ENCODE peak calls at places on chromosomes 7 and 10, in five cellular contexts. O, M, K, C and E are unnamed samples.

GRCh38 chr10:22494007-22494406 is 148.7 kb downstream of the SPAG6 start:
- DNase-seq in K (no peak), C (no peak), M (no peak), O (no peak), E (no peak)

GRCh38 chr10:26341701-26342100 is 96.4 kb upstream of the APBB1IP start:
- DNase-seq in O (no peak), K (no peak), M (no peak), C (no peak), E (no peak)

GRCh38 chr7:73717991-73718405 is 1.5 kb downstream of the STX1A start:
- DNase-seq in K (peak), M (no peak), C (peak), O (no peak), E (peak)

GRCh38 chr10:87740232-87740631 is 77.8 kb downstream of the ATAD1 start:
- DNase-seq in O (peak), C (no peak), M (no peak), K (peak), E (peak)

GRCh38 chr7:156932006-156932405 is 17.5 kb upstream of the NOM1 start:
- DNase-seq in M (no peak), C (no peak), O (no peak), K (peak), E (no peak)

GRCh38 chr10:45091968-45092367 is 91.2 kb downstream of the ZNF22 start:
- DNase-seq in O (no peak), K (no peak), M (no peak), C (no peak), E (no peak)

GRCh38 chr7:116342125-116342524 is 131.8 kb downstream of the TES start:
- DNase-seq in C (no peak), O (no peak), K (no peak), M (no peak), E (no peak)

GRCh38 chr7:41886906-41887311 is 184.0 kb upstream of the INHBA start:
- DNase-seq in M (no peak), C (no peak), O (no peak), K (peak), E (peak)

GRCh38 chr7:32034052-32034451 is 36.2 kb downstream of the PDE1C start:
- DNase-seq in M (no peak), C (no peak), K (no peak), O (no peak), E (no peak)

GRCh38 chr10:98340946-98341345 is 73.0 kb upstream of the LOXL4 start:
- DNase-seq in K (peak), O (no peak), C (peak), M (no peak), E (no peak)